ENCODE peak calls at places on chromosomes 11 and 22, in eight cellular contexts. R is PC-3; S is HEK293T; D is stimulated activated CD4-positive, alpha-beta T cell treated with anti-CD3 and anti-CD28 coated beads, Interleukin-1b, Interleukin-23, amount 100 ng/mL, for 4 hours; X is NCI-H2029 treated with DMSO at 0.1 percent for 48 hours; H is stimulated activated CD8-positive, alpha-beta memory T cell treated with anti-CD3 and anti-CD28 coated beads, Interleukin-2, amount 100 ng/mL, for 48 hours; T is neural crest cell; P is skeletal muscle cell. M is an unnamed sample.
A peak's percentile ranks its signal among the peaks of the same experiment; 100 is the strongest.

GRCh38 chr11:103978588-103979580 is 57.6 kb upstream of the DDI1 start:
- DNase-seq in R (peak; percentile 31), S (no peak), D (no peak), X (no peak), H (no peak), T (no peak), P (no peak), M (no peak)

GRCh38 chr11:33936745-33937612 is 45.1 kb upstream of the LMO2 start:
- DNase-seq in R (no peak), S (no peak), D (no peak), X (no peak), H (no peak), T (no peak), P (no peak), M (no peak)

GRCh38 chr11:114478768-114479167 is 39.5 kb downstream of the REXO2 start:
- DNase-seq in R (peak; percentile 63), S (no peak), D (no peak), X (no peak), H (no peak), T (no peak), P (peak; percentile 25), M (no peak)

GRCh38 chr11:23211221-23211620 is 350.9 kb upstream of the CCDC179 start:
- DNase-seq in R (no peak), S (no peak), D (no peak), X (no peak), H (no peak), T (no peak), P (no peak), M (no peak)

GRCh38 chr11:31160504-31161422 is 208.8 kb downstream of the DCDC1 start:
- DNase-seq in R (peak; percentile 40), S (peak; percentile 20), D (no peak), X (no peak), H (no peak), T (no peak), P (no peak), M (peak; percentile 74)

GRCh38 chr11:2892215-2893020 is 6.8 kb upstream of the CDKN1C start:
- DNase-seq in R (peak; percentile 59), S (peak; percentile 81), D (peak; percentile 61), X (peak; percentile 55), H (no peak), T (peak; percentile 69), P (no peak), M (peak; percentile 58)

GRCh38 chr22:30927806-30928205 is 40.8 kb downstream of the MORC2 start:
- DNase-seq in R (no peak), S (no peak), D (no peak), X (no peak), H (no peak), T (no peak), P (no peak), M (no peak)

GRCh38 chr11:22337571-22338464 is at the start of gene SLC17A6:
- DNase-seq in R (peak; percentile 57), S (peak; percentile 38), D (no peak), X (no peak), H (no peak), T (peak; percentile 59), P (peak; percentile 0), M (no peak)

GRCh38 chr22:25777870-25778269 is 35.9 kb downstream of the MYO18B start:
- DNase-seq in R (peak; percentile 54), S (peak; percentile 61), D (no peak), X (no peak), H (no peak), T (peak; percentile 14), P (no peak), M (peak; percentile 13)

GRCh38 chr11:34431979-34432378 is 6.8 kb upstream of the CAT start:
- DNase-seq in R (no peak), S (no peak), D (no peak), X (no peak), H (no peak), T (no peak), P (no peak), M (no peak)

GRCh38 chr11:95074806-95075563 is 8.3 kb downstream of the SRSF8 start:
- DNase-seq in R (peak; percentile 37), S (no peak), D (no peak), X (peak; percentile 25), H (no peak), T (no peak), P (no peak), M (no peak)

GRCh38 chr11:69054397-69055211 is 5.9 kb downstream of the TPCN2 start:
- DNase-seq in R (no peak), S (no peak), D (no peak), X (no peak), H (no peak), T (no peak), P (no peak), M (no peak)

GRCh38 chr11:68397256-68397655 is 63.3 kb upstream of the PPP6R3 start:
- DNase-seq in R (no peak), S (no peak), D (no peak), X (no peak), H (no peak), T (no peak), P (no peak), M (no peak)

GRCh38 chr11:46410021-46410420 is 18.4 kb upstream of the CHRM4 start:
- DNase-seq in R (no peak), S (peak; percentile 33), D (no peak), X (no peak), H (no peak), T (no peak), P (no peak), M (no peak)

GRCh38 chr11:61730222-61730994 is 22.0 kb upstream of the MYRF start:
- DNase-seq in R (peak; percentile 99), S (no peak), D (no peak), X (peak; percentile 67), H (no peak), T (no peak), P (no peak), M (no peak)

GRCh38 chr11:33891714-33892327 is at the start of gene LMO2:
- DNase-seq in R (no peak), S (no peak), D (no peak), X (peak; percentile 91), H (no peak), T (no peak), P (no peak), M (peak; percentile 67)

GRCh38 chr22:48603621-48604320 is 1223.9 kb downstream of the BRD1 start:
- DNase-seq in R (no peak), S (no peak), D (no peak), X (no peak), H (no peak), T (no peak), P (no peak), M (no peak)

GRCh38 chr11:130904380-130904779 is 11.9 kb downstream of the SNX19 start:
- DNase-seq in R (peak; percentile 45), S (peak; percentile 18), D (no peak), X (no peak), H (no peak), T (no peak), P (no peak), M (no peak)

GRCh38 chr22:17258015-17258827 is 39.0 kb upstream of the ADA2 start:
- DNase-seq in R (peak; percentile 2), S (no peak), D (peak; percentile 32), X (peak; percentile 83), H (peak; percentile 44), T (peak; percentile 44), P (peak; percentile 78), M (no peak)

GRCh38 chr11:6968816-6969215 is 42.6 kb downstream of the ZNF215 start:
- DNase-seq in R (peak; percentile 19), S (no peak), D (no peak), X (no peak), H (no peak), T (no peak), P (no peak), M (no peak)

GRCh38 chr11:93908689-93909088 is 58.3 kb upstream of the VSTM5 start:
- DNase-seq in R (peak; percentile 93), S (no peak), D (no peak), X (no peak), H (no peak), T (no peak), P (peak; percentile 61), M (no peak)

GRCh38 chr11:86940122-86940777 is 14.9 kb downstream of the FZD4 start:
- DNase-seq in R (peak; percentile 76), S (peak; percentile 53), D (no peak), X (no peak), H (no peak), T (no peak), P (peak; percentile 67), M (no peak)

GRCh38 chr22:42692239-42693054 is 28.2 kb downstream of the A4GALT start:
- DNase-seq in R (no peak), S (no peak), D (no peak), X (no peak), H (no peak), T (no peak), P (no peak), M (no peak)

GRCh38 chr11:123579482-123579812 is 75.0 kb downstream of the SCN3B start:
- DNase-seq in R (no peak), S (no peak), D (no peak), X (no peak), H (no peak), T (no peak), P (no peak), M (no peak)

GRCh38 chr22:37896181-37896592 is 9.9 kb upstream of the MICALL1 start:
- DNase-seq in R (peak; percentile 88), S (no peak), D (no peak), X (no peak), H (no peak), T (no peak), P (no peak), M (no peak)

GRCh38 chr11:78419327-78419726 is 1.7 kb upstream of the GAB2 start:
- DNase-seq in R (peak; percentile 83), S (no peak), D (no peak), X (peak; percentile 17), H (no peak), T (no peak), P (peak; percentile 98), M (no peak)